ENCODE peak calls at places on chromosomes 3 and 15, in eight cellular contexts. G, U, P, I, E, F, B and L are unnamed samples.

GRCh38 chr3:13500133-13500885 is 20.2 kb downstream of the HDAC11 start:
- DNase-seq in P (peak), U (no peak), I (peak), E (peak), B (peak), G (peak), F (no peak), L (no peak)

GRCh38 chr3:22490747-22491146 is 712.4 kb upstream of the UBE2E2 start:
- DNase-seq in I (no peak), E (no peak), P (no peak), U (no peak), G (no peak), B (no peak), F (no peak), L (no peak)

GRCh38 chr15:69522361-69522760 is 69.7 kb downstream of the RPLP1 start:
- DNase-seq in I (no peak), U (no peak), P (no peak), E (peak), G (no peak), F (no peak), B (no peak), L (no peak)

GRCh38 chr3:170421147-170421641 is 2.5 kb downstream of the CLDN11 start:
- DNase-seq in E (no peak), F (no peak), B (peak), I (peak), P (no peak), G (no peak), U (peak), L (no peak)

GRCh38 chr3:101195951-101196713 is 124.2 kb downstream of the IMPG2 start:
- DNase-seq in B (peak), I (peak), F (peak), E (peak), P (peak), G (peak), U (peak), L (peak)

GRCh38 chr15:81343371-81343770 is 19.4 kb upstream of the STARD5 start:
- DNase-seq in U (no peak), I (no peak), F (no peak), P (no peak), B (no peak), G (no peak), E (no peak), L (no peak)

GRCh38 chr3:156483961-156484787 is 70.7 kb downstream of the SSR3 start:
- DNase-seq in B (peak), I (no peak), P (no peak), G (peak), F (peak), U (peak), E (peak), L (peak)

GRCh38 chr3:174986685-174987084 is 127.6 kb downstream of the NAALADL2 start:
- DNase-seq in F (no peak), U (no peak), E (peak), B (peak), G (no peak), I (no peak), P (no peak), L (no peak)

GRCh38 chr3:21705769-21706168 is 45.2 kb downstream of the ZNF385D start:
- DNase-seq in P (no peak), U (no peak), E (peak), I (no peak), B (peak), G (no peak), F (no peak), L (no peak)

GRCh38 chr3:29331830-29332637 is 51.2 kb downstream of the RBMS3 start:
- DNase-seq in B (peak), P (no peak), E (no peak), I (no peak), U (no peak), F (no peak), G (no peak), L (no peak)

GRCh38 chr3:198071602-198072285 is 111.7 kb downstream of the LMLN start:
- DNase-seq in B (peak), U (peak), F (peak), I (peak), G (no peak), E (peak), P (peak), L (no peak)
- TF ChIP-seq EZH2phosphoT487 in B (no peak), U (no peak), F (no peak), I (no peak), G (no peak), E (no peak), P (no peak), L (no peak)

DNA sequence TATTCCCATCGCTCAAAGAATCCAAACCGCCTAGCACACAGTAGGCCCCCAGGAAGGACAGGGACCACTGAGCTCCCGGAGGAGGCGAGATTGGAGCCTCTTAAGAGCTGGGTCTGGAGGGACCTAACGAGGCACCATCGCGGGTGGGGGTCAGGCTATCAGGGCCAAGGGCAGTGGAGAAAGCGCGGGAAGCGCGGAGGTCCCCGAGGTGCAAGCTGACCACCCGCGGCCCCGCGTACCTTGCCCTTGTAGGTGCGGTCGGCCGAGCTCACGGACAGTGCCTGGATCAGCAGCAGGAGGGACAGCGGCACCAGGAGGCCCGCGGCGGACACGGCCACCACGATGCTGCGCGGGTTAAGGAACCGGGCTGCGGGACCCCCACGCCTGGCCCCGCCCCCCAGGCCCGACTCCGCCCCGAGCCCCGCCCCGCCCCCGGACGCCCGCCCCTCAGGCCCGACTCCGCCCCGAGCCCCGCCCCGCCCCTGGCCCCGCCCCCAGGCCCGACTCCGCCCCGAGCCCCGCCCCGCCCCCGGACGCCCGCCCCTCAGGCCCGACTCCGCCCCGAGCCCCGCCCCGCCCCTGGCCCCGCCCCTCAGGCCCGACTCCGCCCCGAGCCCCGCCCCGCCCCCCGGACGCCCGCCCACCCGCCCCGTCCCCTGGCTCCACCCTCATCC is 3.9 kb downstream of the ZDHHC19 start:
- DNase-seq in I (peak), F (no peak), U (no peak), P (peak), E (no peak), G (peak), B (no peak), L (no peak)
- TF ChIP-seq EZH2phosphoT487 in I (no peak), F (no peak), U (no peak), P (no peak), E (no peak), G (no peak), B (no peak), L (no peak)

DNA sequence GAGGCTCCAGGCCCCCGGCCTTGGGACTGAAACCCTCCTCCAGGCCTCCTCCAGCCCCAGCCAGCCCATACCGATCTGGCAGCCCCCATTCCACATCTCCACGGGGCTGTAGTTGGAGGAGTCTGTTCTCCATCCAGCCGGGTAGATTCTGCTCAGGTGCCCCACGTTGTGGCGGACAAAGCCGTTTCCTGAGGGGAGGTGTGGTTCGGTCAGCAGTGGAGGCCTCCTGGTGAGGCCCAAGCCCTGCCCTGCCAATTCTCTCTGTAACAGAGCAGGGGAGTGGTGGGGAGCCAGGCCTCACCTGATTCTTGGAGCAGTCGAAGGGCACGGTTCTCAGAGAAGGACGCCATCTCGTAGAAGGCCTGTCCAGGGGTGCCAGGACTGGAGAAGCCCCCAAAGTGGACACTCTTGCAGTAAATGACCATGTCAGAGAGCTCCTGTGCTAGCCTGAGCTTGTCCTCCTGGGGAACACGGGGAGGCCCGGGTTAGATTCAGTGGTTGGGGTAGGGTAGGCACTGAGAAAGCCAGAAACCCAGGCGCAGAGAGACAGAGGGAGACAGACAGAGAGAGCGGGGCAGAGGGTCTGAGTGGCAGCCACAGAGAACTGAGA is 18.5 kb downstream of the VILL start:
- DNase-seq in I (no peak), F (no peak), G (no peak), U (no peak), P (no peak), B (no peak), E (no peak), L (no peak)
- TF ChIP-seq EZH2phosphoT487 in I (no peak), F (no peak), G (no peak), U (no peak), P (no peak), B (no peak), E (no peak), L (no peak)

GRCh38 chr3:37228734-37229133 is 54.4 kb upstream of the LRRFIP2 start:
- DNase-seq in G (no peak), F (no peak), P (no peak), B (no peak), U (no peak), I (no peak), E (peak), L (no peak)
- TF ChIP-seq EZH2phosphoT487 in G (no peak), F (no peak), P (no peak), B (no peak), U (no peak), I (no peak), E (no peak), L (no peak)

GRCh38 chr3:25856902-25857518 is 67.1 kb downstream of the OXSM start:
- DNase-seq in G (peak), B (peak), I (peak), F (peak), P (peak), E (peak), U (peak), L (peak)
- TF ChIP-seq EZH2phosphoT487 in G (no peak), B (no peak), I (no peak), F (no peak), P (no peak), E (no peak), U (no peak), L (no peak)

GRCh38 chr3:36543276-36543997 is 163.1 kb downstream of the STAC start:
- DNase-seq in U (no peak), I (no peak), E (no peak), F (no peak), G (no peak), P (no peak), B (peak), L (no peak)

GRCh38 chr3:36542186-36542585 is 161.9 kb downstream of the STAC start:
- DNase-seq in F (no peak), G (no peak), I (no peak), B (peak), P (no peak), E (no peak), U (no peak), L (no peak)

GRCh38 chr3:36538405-36538804 is 158.1 kb downstream of the STAC start:
- DNase-seq in E (no peak), P (no peak), B (no peak), F (no peak), G (no peak), U (no peak), I (no peak), L (no peak)

GRCh38 chr3:36546196-36546595 is 165.9 kb downstream of the STAC start:
- DNase-seq in E (no peak), G (no peak), F (no peak), B (no peak), U (no peak), P (no peak), I (no peak), L (no peak)

GRCh38 chr3:36540898-36541518 is 160.7 kb downstream of the STAC start:
- DNase-seq in F (peak), E (peak), U (peak), B (peak), P (peak), I (peak), G (no peak), L (peak)
- TF ChIP-seq EZH2phosphoT487 in F (no peak), E (no peak), U (no peak), B (no peak), P (no peak), I (no peak), G (no peak), L (no peak)